ENCODE peak calls at places on chromosomes 16 and 17, in ten cellular contexts. One of them, this sample, is unnamed.

GRCh38 chr17:3636154-3636907 is at the start of the genes CTNS and SHPK:
- DNase-seq in GM13976: peak
- DNase-seq in suprapubic skin: peak
- DNase-seq in omental fat pad: peak
- DNase-seq in Peyer's patch: peak
- DNase-seq in NCI-H774: peak
- DNase-seq in ELF-1: peak
- DNase-seq in activated naive CD8-positive, alpha-beta T cell treated with anti-CD3 and anti-CD28 coated beads, Interleukin-2, amount 50 U/mL, for 24 hours: peak
- DNase-seq in skeletal muscle cell: peak
- DNase-seq in T-helper 1 cell: peak
- DNase-seq in this sample: peak

GRCh38 chr17:49566668-49567071 is 9.0 kb upstream of the NXPH3 start:
- DNase-seq in NCI-H774: no peak
- DNase-seq in Peyer's patch: no peak
- DNase-seq in activated naive CD8-positive, alpha-beta T cell treated with anti-CD3 and anti-CD28 coated beads, Interleukin-2, amount 50 U/mL, for 24 hours: no peak
- DNase-seq in omental fat pad: no peak
- DNase-seq in suprapubic skin: no peak
- DNase-seq in skeletal muscle cell: no peak
- DNase-seq in ELF-1: no peak
- DNase-seq in GM13976: no peak
- DNase-seq in T-helper 1 cell: no peak
- DNase-seq in this sample: no peak

GRCh38 chr17:42617956-42618431 is 8.5 kb downstream of the TUBG1 start:
- DNase-seq in GM13976: peak
- DNase-seq in suprapubic skin: no peak
- DNase-seq in T-helper 1 cell: no peak
- DNase-seq in Peyer's patch: no peak
- DNase-seq in omental fat pad: no peak
- DNase-seq in skeletal muscle cell: no peak
- DNase-seq in NCI-H774: no peak
- DNase-seq in ELF-1: no peak
- DNase-seq in activated naive CD8-positive, alpha-beta T cell treated with anti-CD3 and anti-CD28 coated beads, Interleukin-2, amount 50 U/mL, for 24 hours: no peak
- DNase-seq in this sample: no peak

GRCh38 chr16:49542391-49542891 is 168.8 kb downstream of the C16orf78 start:
- DNase-seq in ELF-1: peak
- DNase-seq in suprapubic skin: no peak
- DNase-seq in NCI-H774: no peak
- DNase-seq in GM13976: no peak
- DNase-seq in activated naive CD8-positive, alpha-beta T cell treated with anti-CD3 and anti-CD28 coated beads, Interleukin-2, amount 50 U/mL, for 24 hours: no peak
- DNase-seq in skeletal muscle cell: no peak
- DNase-seq in T-helper 1 cell: no peak
- DNase-seq in Peyer's patch: no peak
- DNase-seq in omental fat pad: no peak
- DNase-seq in this sample: no peak

GRCh38 chr17:69405096-69405495 is 9.4 kb upstream of the MAP2K6 start:
- DNase-seq in GM13976: no peak
- DNase-seq in Peyer's patch: no peak
- DNase-seq in NCI-H774: no peak
- DNase-seq in suprapubic skin: no peak
- DNase-seq in omental fat pad: no peak
- DNase-seq in T-helper 1 cell: no peak
- DNase-seq in activated naive CD8-positive, alpha-beta T cell treated with anti-CD3 and anti-CD28 coated beads, Interleukin-2, amount 50 U/mL, for 24 hours: no peak
- DNase-seq in ELF-1: no peak
- DNase-seq in skeletal muscle cell: no peak
- DNase-seq in this sample: no peak

GRCh38 chr17:49894761-49895160 is 46.9 kb upstream of the TAC4 start:
- DNase-seq in NCI-H774: no peak
- DNase-seq in GM13976: no peak
- DNase-seq in omental fat pad: no peak
- DNase-seq in skeletal muscle cell: no peak
- DNase-seq in T-helper 1 cell: no peak
- DNase-seq in ELF-1: no peak
- DNase-seq in activated naive CD8-positive, alpha-beta T cell treated with anti-CD3 and anti-CD28 coated beads, Interleukin-2, amount 50 U/mL, for 24 hours: no peak
- DNase-seq in Peyer's patch: no peak
- DNase-seq in suprapubic skin: no peak
- DNase-seq in this sample: no peak

GRCh38 chr17:78032166-78032565 is 73.7 kb downstream of the TNRC6C start:
- DNase-seq in skeletal muscle cell: peak
- DNase-seq in GM13976: no peak
- DNase-seq in Peyer's patch: no peak
- DNase-seq in suprapubic skin: no peak
- DNase-seq in activated naive CD8-positive, alpha-beta T cell treated with anti-CD3 and anti-CD28 coated beads, Interleukin-2, amount 50 U/mL, for 24 hours: no peak
- DNase-seq in T-helper 1 cell: no peak
- DNase-seq in ELF-1: no peak
- DNase-seq in NCI-H774: no peak
- DNase-seq in omental fat pad: no peak
- DNase-seq in this sample: peak

GRCh38 chr17:33039874-33040273 is 48.2 kb downstream of the SPACA3 start:
- DNase-seq in NCI-H774: no peak
- DNase-seq in Peyer's patch: no peak
- DNase-seq in activated naive CD8-positive, alpha-beta T cell treated with anti-CD3 and anti-CD28 coated beads, Interleukin-2, amount 50 U/mL, for 24 hours: no peak
- DNase-seq in T-helper 1 cell: no peak
- DNase-seq in suprapubic skin: no peak
- DNase-seq in GM13976: no peak
- DNase-seq in ELF-1: no peak
- DNase-seq in omental fat pad: no peak
- DNase-seq in skeletal muscle cell: peak
- DNase-seq in this sample: no peak

GRCh38 chr17:72512649-72513556 is 392.1 kb downstream of the SOX9 start:
- DNase-seq in T-helper 1 cell: no peak
- DNase-seq in ELF-1: no peak
- DNase-seq in Peyer's patch: no peak
- DNase-seq in NCI-H774: no peak
- DNase-seq in suprapubic skin: no peak
- DNase-seq in GM13976: no peak
- DNase-seq in omental fat pad: no peak
- DNase-seq in activated naive CD8-positive, alpha-beta T cell treated with anti-CD3 and anti-CD28 coated beads, Interleukin-2, amount 50 U/mL, for 24 hours: no peak
- DNase-seq in skeletal muscle cell: no peak
- DNase-seq in this sample: no peak

GRCh38 chr16:83397601-83398000 is 410.2 kb upstream of the HSBP1 start:
- DNase-seq in Peyer's patch: no peak
- DNase-seq in omental fat pad: no peak
- DNase-seq in GM13976: no peak
- DNase-seq in T-helper 1 cell: no peak
- DNase-seq in activated naive CD8-positive, alpha-beta T cell treated with anti-CD3 and anti-CD28 coated beads, Interleukin-2, amount 50 U/mL, for 24 hours: no peak
- DNase-seq in skeletal muscle cell: no peak
- DNase-seq in suprapubic skin: no peak
- DNase-seq in ELF-1: no peak
- DNase-seq in NCI-H774: no peak
- DNase-seq in this sample: no peak

GRCh38 chr17:40407460-40407859 is 10.2 kb downstream of the TOP2A start:
- DNase-seq in ELF-1: no peak
- DNase-seq in suprapubic skin: no peak
- DNase-seq in NCI-H774: no peak
- DNase-seq in activated naive CD8-positive, alpha-beta T cell treated with anti-CD3 and anti-CD28 coated beads, Interleukin-2, amount 50 U/mL, for 24 hours: no peak
- DNase-seq in skeletal muscle cell: no peak
- DNase-seq in omental fat pad: no peak
- DNase-seq in GM13976: no peak
- DNase-seq in T-helper 1 cell: no peak
- DNase-seq in Peyer's patch: no peak
- DNase-seq in this sample: no peak